ENCODE peak calls at places on chromosomes 2 and 18, in eight cellular contexts. J is occipital lobe, A is ACHN, T is NCI-H1694, H is Kasumi-1, E is posterior cingulate gyrus, D is RPMI8226, X is AG09309. Q is an unnamed sample.

GRCh38 chr2:10208736-10209135 is 86.2 kb downstream of the RRM2 start:
- DNase-seq in X (no peak), T (peak; percentile 86), D (no peak), H (no peak), E (no peak), J (no peak), A (no peak), Q (no peak)

GRCh38 chr2:11652555-11652954 is 17.4 kb downstream of the NTSR2 start:
- DNase-seq in J (no peak), T (no peak), A (no peak), E (no peak), D (no peak), X (no peak), H (no peak), Q (no peak)

GRCh38 chr18:5294113-5294617 is 1.4 kb downstream of the ZBTB14 start:
- DNase-seq in H (peak; percentile 30), A (no peak), D (no peak), X (no peak), E (no peak), J (no peak), T (no peak), Q (no peak)

GRCh38 chr2:179622122-179622521 is 239.3 kb downstream of the ZNF385B start:
- DNase-seq in A (no peak), H (no peak), D (no peak), J (no peak), X (no peak), T (no peak), E (no peak), Q (no peak)

GRCh38 chr18:44852818-44853217 is 172.1 kb downstream of the SETBP1 start:
- DNase-seq in A (no peak), D (peak; percentile 5), X (no peak), T (no peak), E (no peak), J (no peak), H (no peak), Q (no peak)

GRCh38 chr2:21054011-21054410 is 10.1 kb upstream of the APOB start:
- DNase-seq in T (no peak), D (no peak), A (no peak), H (no peak), J (no peak), E (no peak), X (no peak), Q (no peak)

GRCh38 chr18:49406863-49407262 is 53.6 kb downstream of the DYM start:
- DNase-seq in D (no peak), J (no peak), T (no peak), X (no peak), A (no peak), H (no peak), E (no peak), Q (no peak)

GRCh38 chr18:48238206-48238605 is 171.0 kb downstream of the ZBTB7C start:
- DNase-seq in A (no peak), T (no peak), X (no peak), D (no peak), J (no peak), E (no peak), H (no peak), Q (no peak)

GRCh38 chr2:71783215-71783614 is 329.9 kb downstream of the DYSF start:
- DNase-seq in E (no peak), T (no peak), X (no peak), H (no peak), J (no peak), D (no peak), A (peak; percentile 26), Q (peak; percentile 2)

GRCh38 chr2:231900975-231901374 is 25.2 kb downstream of the NPPC start:
- DNase-seq in J (no peak), H (no peak), T (no peak), A (no peak), E (peak; percentile 26), D (no peak), X (no peak), Q (no peak)

GRCh38 chr2:37670378-37671012 is 947 bp downstream of the CDC42EP3 start:
- DNase-seq in X (no peak), D (no peak), T (no peak), A (peak; percentile 16), H (no peak), E (no peak), J (no peak), Q (no peak)

GRCh38 chr2:144703852-144704324 is 184.0 kb upstream of the ZEB2 start:
- DNase-seq in E (no peak), T (no peak), H (peak; percentile 100), D (peak; percentile 45), A (peak; percentile 7), X (peak; percentile 39), J (no peak), Q (no peak)

GRCh38 chr2:51027442-51027841 is 4.5 kb downstream of the NRXN1 start:
- DNase-seq in J (no peak), D (no peak), X (no peak), T (no peak), E (peak; percentile 63), A (no peak), H (no peak), Q (no peak)

GRCh38 chr18:10965104-10965503 is 184.3 kb downstream of the PIEZO2 start:
- DNase-seq in H (no peak), A (no peak), D (no peak), E (no peak), J (no peak), T (no peak), X (peak; percentile 45), Q (no peak)

GRCh38 chr2:234998404-234999211 is 46.8 kb downstream of the SH3BP4 start:
- DNase-seq in A (no peak), J (no peak), D (no peak), T (no peak), E (no peak), X (no peak), H (no peak), Q (no peak)

GRCh38 chr2:157933549-157933948 is 57.4 kb upstream of the ACVR1 start:
- DNase-seq in X (no peak), D (no peak), E (no peak), H (no peak), J (no peak), A (no peak), T (no peak), Q (no peak)

GRCh38 chr2:144477281-144477942 is 42.5 kb downstream of the ZEB2 start:
- DNase-seq in E (no peak), A (no peak), D (no peak), J (no peak), X (peak; percentile 38), H (no peak), T (peak; percentile 48), Q (no peak)